ENCODE peak calls at places on chromosomes 3 and 15, in four cellular contexts. J is myocyte, V is GM04504, L is cardiac fibroblast. B is an unnamed sample.

GRCh38 chr15:52379395-52380111 is 83.9 kb upstream of the MYO5C start:
- DNase-seq in J (no peak), L (no peak), V (no peak), B (peak; percentile 91)

GRCh38 chr15:38073278-38073930 is 139.0 kb downstream of the TMCO5A start:
- DNase-seq in J (peak; percentile 83), V (no peak), L (peak; percentile 65), B (no peak)

GRCh38 chr3:171260430-171260829 is 199.8 kb downstream of the TNIK start:
- DNase-seq in J (no peak), V (no peak), L (no peak), B (no peak)

GRCh38 chr15:92898988-92899909 is 875 bp upstream of the CHD2 start:
- DNase-seq in V (no peak), L (peak; percentile 41), J (peak; percentile 31), B (no peak)

GRCh38 chr3:107346559-107346958 is 30.7 kb upstream of the CCDC54 start:
- DNase-seq in J (no peak), L (no peak), V (no peak), B (no peak)

GRCh38 chr3:11603628-11604027 is 40.1 kb downstream of the VGLL4 start:
- DNase-seq in V (no peak), J (peak; percentile 62), L (peak; percentile 87), B (no peak)

GRCh38 chr15:101813803-101814534 is 2.0 kb downstream of the OR4F15 start:
- DNase-seq in J (peak; percentile 32), L (peak; percentile 12), V (peak; percentile 59), B (no peak)

GRCh38 chr15:67174864-67175573 is 79.4 kb downstream of the AAGAB start:
- DNase-seq in V (no peak), J (no peak), L (peak; percentile 65), B (no peak)

GRCh38 chr3:141243295-141243707 is 11.7 kb downstream of the PXYLP1 start:
- DNase-seq in L (peak; percentile 42), J (no peak), V (no peak), B (no peak)

GRCh38 chr3:133384331-133385027 is 15.4 kb upstream of the BFSP2 start:
- DNase-seq in V (no peak), J (peak; percentile 67), L (peak; percentile 54), B (no peak)

GRCh38 chr3:183807881-183808280 is 17.5 kb downstream of the MAP6D1 start:
- DNase-seq in V (no peak), J (no peak), L (no peak), B (no peak)

GRCh38 chr15:78312956-78313355 is 13.5 kb upstream of the SKIC8 start:
- DNase-seq in V (no peak), J (no peak), L (no peak), B (no peak)

GRCh38 chr3:157098121-157098822 is 61.7 kb downstream of the CCNL1 start:
- DNase-seq in J (no peak), V (no peak), L (peak; percentile 38), B (no peak)

GRCh38 chr3:73490453-73491311 is 134.1 kb downstream of the PDZRN3 start:
- DNase-seq in J (peak; percentile 37), L (peak; percentile 30), V (no peak), B (no peak)

GRCh38 chr3:12054245-12054644 is 50.1 kb downstream of the SYN2 start:
- DNase-seq in V (no peak), L (no peak), J (no peak), B (no peak)

GRCh38 chr3:197942956-197943556 is 6.9 kb upstream of the RPL35A start:
- DNase-seq in V (no peak), L (peak; percentile 70), J (peak; percentile 57), B (no peak)

GRCh38 chr15:71716990-71717389 is 93.4 kb upstream of the NR2E3 start:
- DNase-seq in V (no peak), J (peak; percentile 40), L (peak; percentile 48), B (no peak)

GRCh38 chr15:81155375-81156218 is 21.5 kb downstream of the CFAP161 start:
- DNase-seq in V (peak; percentile 43), L (peak; percentile 85), J (peak; percentile 59), B (no peak)

GRCh38 chr15:25883860-25884259 is 20.7 kb upstream of the ATP10A start:
- DNase-seq in V (peak; percentile 52), J (peak; percentile 28), L (peak; percentile 92), B (no peak)

GRCh38 chr3:182726258-182727142 is 66.8 kb upstream of the ATP11B start:
- DNase-seq in L (no peak), J (no peak), V (no peak), B (no peak)

GRCh38 chr3:181719298-181719859 is 7.7 kb downstream of the SOX2 start:
- DNase-seq in V (no peak), L (no peak), J (no peak), B (no peak)

GRCh38 chr3:167864559-167864887 is 129.0 kb downstream of the SERPINI1 start:
- DNase-seq in L (peak; percentile 38), J (peak; percentile 33), V (no peak), B (no peak)

GRCh38 chr3:42503957-42504333 is 1.5 kb downstream of the VIPR1 start:
- DNase-seq in V (no peak), L (no peak), J (no peak), B (no peak)

B was measured in GM12878.